ENCODE peak calls at places on chromosomes 1 and 21, in five cellular contexts. S is fibroblast of mammary gland, B is NCI-H2171, C is left ventricle myocardium inferior, X is HTR-8/SVneo. W is an unnamed sample.

GRCh38 chr1:99992760-99993467 is 23.1 kb downstream of the SLC35A3 start:
- DNase-seq in S (no peak), B (no peak), C (no peak), X (no peak), W (no peak)

GRCh38 chr1:118535901-118536300 is 350.9 kb upstream of the SPAG17 start:
- DNase-seq in S (no peak), B (no peak), C (no peak), X (no peak), W (no peak)

GRCh38 chr1:149846042-149846441 is 53.3 kb upstream of the BOLA1 start:
- DNase-seq in S (no peak), B (no peak), C (no peak), X (no peak), W (no peak)

GRCh38 chr1:101301446-101301845 is 64.6 kb downstream of the S1PR1 start:
- DNase-seq in S (no peak), B (no peak), C (no peak), X (no peak), W (no peak)

GRCh38 chr1:245921417-245921816 is 585.7 kb downstream of the SMYD3 start:
- DNase-seq in S (no peak), B (no peak), C (no peak), X (no peak), W (no peak)

GRCh38 chr1:104467590-104467989 is 717.9 kb downstream of the AMY1C start:
- DNase-seq in S (no peak), B (no peak), C (no peak), X (no peak), W (no peak)

GRCh38 chr1:59214764-59215208 is 82.1 kb upstream of the FGGY start:
- DNase-seq in S (no peak), B (no peak), C (no peak), X (no peak), W (no peak)

GRCh38 chr1:4170953-4171352 is 270.9 kb upstream of the C1orf174 start:
- DNase-seq in S (no peak), B (no peak), C (no peak), X (no peak), W (no peak)

GRCh38 chr1:4648657-4649056 is 5.8 kb upstream of the AJAP1 start:
- DNase-seq in S (no peak), B (no peak), C (no peak), X (no peak), W (no peak)

GRCh38 chr1:109361649-109362048 is 36.1 kb downstream of the SORT1 start:
- DNase-seq in S (peak; percentile 74), B (no peak), C (no peak), X (no peak), W (no peak)

GRCh38 chr1:88302843-88303486 is 381.1 kb upstream of the PKN2 start:
- DNase-seq in S (peak; percentile 38), B (peak; percentile 43), C (no peak), X (no peak), W (no peak)

GRCh38 chr1:119828266-119828665 is 17.0 kb upstream of the REG4 start:
- DNase-seq in S (no peak), B (no peak), C (no peak), X (no peak), W (no peak)

GRCh38 chr1:17646444-17647287 is 107.2 kb downstream of the ARHGEF10L start:
- DNase-seq in S (no peak), B (no peak), C (no peak), X (no peak), W (no peak)

GRCh38 chr21:43339668-43340067 is 87.3 kb downstream of the SIK1 start:
- DNase-seq in S (no peak), B (no peak), C (peak; percentile 58), X (no peak), W (no peak)

GRCh38 chr1:17873007-17873675 is 118.0 kb downstream of the ACTL8 start:
- DNase-seq in S (peak; percentile 9), B (no peak), C (peak; percentile 73), X (no peak), W (no peak)

GRCh38 chr1:156115514-156116374 is 1.2 kb downstream of the LMNA start:
- DNase-seq in S (peak; percentile 74), B (no peak), C (peak; percentile 64), X (no peak), W (no peak)

GRCh38 chr1:25996966-25997758 is 701 bp downstream of the PAFAH2 start:
- DNase-seq in S (peak; percentile 76), B (no peak), C (no peak), X (no peak), W (no peak)

GRCh38 chr1:228284148-228284495 is 76.3 kb downstream of the OBSCN start:
- DNase-seq in S (no peak), B (no peak), C (no peak), X (no peak), W (no peak)

GRCh38 chr1:206041640-206042039 is 11.3 kb upstream of the RHEX start:
- DNase-seq in S (no peak), B (peak; percentile 84), C (no peak), X (no peak), W (no peak)

GRCh38 chr21:32578107-32578691 is 7.1 kb downstream of the TCP10L start:
- DNase-seq in S (peak; percentile 6), B (no peak), C (no peak), X (no peak), W (peak; percentile 23)

GRCh38 chr21:31117046-31117916 is 79.0 kb upstream of the KRTAP19-8 start:
- DNase-seq in S (peak; percentile 86), B (no peak), C (no peak), X (peak; percentile 69), W (no peak)

GRCh38 chr1:151196292-151196800 is 2.0 kb upstream of the PIP5K1A start:
- DNase-seq in S (peak; percentile 91), B (peak; percentile 78), C (peak; percentile 20), X (peak; percentile 67), W (no peak)

GRCh38 chr1:33348194-33348593 is 27.3 kb upstream of the A3GALT2 start:
- DNase-seq in S (peak; percentile 47), B (no peak), C (no peak), X (no peak), W (no peak)

GRCh38 chr1:81230983-81231728 is 569.6 kb upstream of the ADGRL2 start:
- DNase-seq in S (no peak), B (no peak), C (no peak), X (no peak), W (no peak)

GRCh38 chr1:207892764-207893163 is 18.2 kb downstream of the CD34 start:
- DNase-seq in S (no peak), B (no peak), C (no peak), X (no peak), W (no peak)

GRCh38 chr1:11284784-11285183 is 11.8 kb downstream of the UBIAD1 start:
- DNase-seq in S (no peak), B (no peak), C (no peak), X (no peak), W (no peak)

GRCh38 chr1:115641762-115642167 is at the start of gene VANGL1:
- DNase-seq in S (peak; percentile 42), B (peak; percentile 63), C (peak; percentile 79), X (peak; percentile 48), W (no peak)

GRCh38 chr1:77888429-77889239 is at the start of gene NEXN:
- DNase-seq in S (peak; percentile 67), B (no peak), C (peak; percentile 90), X (peak; percentile 31), W (no peak)

GRCh38 chr21:37000381-37000780 is 6.1 kb upstream of the RIPPLY3 start:
- DNase-seq in S (no peak), B (no peak), C (no peak), X (no peak), W (no peak)

GRCh38 chr1:12604114-12604874 is 13.7 kb downstream of the DHRS3 start:
- DNase-seq in S (peak; percentile 98), B (no peak), C (peak; percentile 42), X (peak; percentile 84), W (no peak)

GRCh38 chr1:76868154-76868882 is 1.0 kb downstream of the ST6GALNAC5 start:
- DNase-seq in S (peak; percentile 15), B (peak; percentile 67), C (no peak), X (peak; percentile 11), W (no peak)

GRCh38 chr1:44606701-44607281 is 67.5 kb downstream of the TMEM53 start:
- DNase-seq in S (no peak), B (no peak), C (no peak), X (no peak), W (no peak)

GRCh38 chr1:56922507-56922906 is 43.3 kb downstream of the C8B start:
- DNase-seq in S (no peak), B (no peak), C (no peak), X (no peak), W (no peak)

GRCh38 chr1:203122159-203122558 is 5.4 kb upstream of the ADORA1 start:
- DNase-seq in S (no peak), B (no peak), C (no peak), X (no peak), W (no peak)

GRCh38 chr21:46569071-46569470 is 35.8 kb downstream of the S100B start:
- DNase-seq in S (peak; percentile 36), B (no peak), C (no peak), X (no peak), W (no peak)

GRCh38 chr1:16248603-16249534 is 11.9 kb upstream of the CPLANE2 start:
- DNase-seq in S (peak; percentile 77), B (peak; percentile 75), C (peak; percentile 86), X (peak; percentile 37), W (no peak)

GRCh38 chr1:149977345-149977744 is 33.2 kb downstream of the OTUD7B start:
- DNase-seq in S (no peak), B (peak; percentile 50), C (no peak), X (no peak), W (no peak)

GRCh38 chr1:219806020-219806419 is 122.3 kb downstream of the SLC30A10 start:
- DNase-seq in S (no peak), B (no peak), C (no peak), X (no peak), W (no peak)